ENCODE peak calls at places on chromosomes 1 and 21, in four cellular contexts. F is K562, M is A549, L is HepG2. N is an unnamed sample.
A peak's percentile ranks its signal among the peaks of the same experiment; 100 is the strongest.

GRCh38 chr1:246569248-246570238 is 3.3 kb downstream of the CNST start:
- DNase-seq in F (no peak), M (no peak), L (no peak), N (no peak)

GRCh38 chr1:164836614-164837018 is 277.6 kb downstream of the PBX1 start:
- DNase-seq in F (no peak), M (no peak), L (no peak), N (no peak)

GRCh38 chr1:229066591-229066990 is 204.3 kb upstream of the RAB4A start:
- DNase-seq in F (no peak), M (no peak), L (no peak), N (no peak)

GRCh38 chr1:65039066-65039465 is 72.7 kb upstream of the JAK1 start:
- DNase-seq in F (no peak), M (no peak), L (no peak), N (no peak)

GRCh38 chr1:115141145-115141454 is 51.8 kb upstream of the TSPAN2 start:
- DNase-seq in F (no peak), M (no peak), L (no peak), N (no peak)

GRCh38 chr1:151947140-151947539 is 37.8 kb upstream of the THEM4 start:
- DNase-seq in F (no peak), M (no peak), L (no peak), N (no peak)

GRCh38 chr1:19557609-19558051 is 72.3 kb upstream of the CAPZB start:
- DNase-seq in F (no peak), M (no peak), L (no peak), N (no peak)

GRCh38 chr1:115642168-115643072 is 650 bp downstream of the VANGL1 start:
- DNase-seq in F (peak; percentile 75), M (peak; percentile 48), L (peak; percentile 35), N (peak; percentile 61)

GRCh38 chr1:49416758-49417157 is 607.0 kb downstream of the AGBL4 start:
- DNase-seq in F (no peak), M (no peak), L (no peak), N (no peak)

GRCh38 chr1:99640672-99641071 is 5.2 kb upstream of the PALMD start:
- DNase-seq in F (no peak), M (no peak), L (no peak), N (no peak)

GRCh38 chr1:160813215-160813614 is 17.2 kb downstream of the LY9 start:
- DNase-seq in F (peak; percentile 40), M (peak; percentile 79), L (peak; percentile 26), N (no peak)

GRCh38 chr1:23169727-23170335 is 1.2 kb upstream of the LUZP1 start:
- DNase-seq in F (no peak), M (peak; percentile 43), L (peak; percentile 32), N (no peak)

GRCh38 chr1:203706444-203706843 is 58.5 kb upstream of the LAX1 start:
- DNase-seq in F (no peak), M (no peak), L (no peak), N (no peak)

GRCh38 chr1:1280782-1281481 is 696 bp downstream of the SCNN1D start:
- DNase-seq in F (no peak), M (no peak), L (no peak), N (no peak)

GRCh38 chr1:57424231-57425027 is 569 bp upstream of the DAB1 start:
- DNase-seq in F (no peak), M (peak; percentile 12), L (peak; percentile 9), N (peak; percentile 79)

GRCh38 chr1:51753969-51754368 is 124.6 kb downstream of the NRDC start:
- DNase-seq in F (peak; percentile 21), M (no peak), L (no peak), N (no peak)

GRCh38 chr21:39845581-39846130 is 21.6 kb upstream of the PCP4 start:
- DNase-seq in F (no peak), M (no peak), L (no peak), N (no peak)

GRCh38 chr21:37365657-37366487 is 701 bp upstream of the DYRK1A start:
- DNase-seq in F (peak; percentile 96), M (peak; percentile 65), L (peak; percentile 63), N (peak; percentile 76)

GRCh38 chr1:164675342-164675904 is 116.4 kb downstream of the PBX1 start:
- DNase-seq in F (no peak), M (no peak), L (no peak), N (no peak)

GRCh38 chr1:41422306-41422705 is 61.1 kb downstream of the FOXO6 start:
- DNase-seq in F (no peak), M (no peak), L (no peak), N (no peak)

GRCh38 chr1:221712198-221712684 is 29.6 kb downstream of the DUSP10 start:
- DNase-seq in F (peak; percentile 32), M (peak; percentile 75), L (no peak), N (no peak)

GRCh38 chr1:35737111-35737510 is 18.4 kb upstream of the C1orf216 start:
- DNase-seq in F (no peak), M (no peak), L (no peak), N (no peak)

GRCh38 chr1:96698332-96698983 is 23.1 kb upstream of the PTBP2 start:
- DNase-seq in F (no peak), M (no peak), L (no peak), N (no peak)

GRCh38 chr1:184641894-184642293 is 112.8 kb downstream of the EDEM3 start:
- DNase-seq in F (no peak), M (no peak), L (no peak), N (no peak)

GRCh38 chr1:59549903-59550302 is 253.0 kb downstream of the FGGY start:
- DNase-seq in F (no peak), M (no peak), L (peak; percentile 50), N (no peak)

GRCh38 chr1:186572509-186572908 is 107.7 kb downstream of the PTGS2 start:
- DNase-seq in F (no peak), M (no peak), L (no peak), N (no peak)

GRCh38 chr1:8134546-8135235 is 108.6 kb upstream of the ERRFI1 start:
- DNase-seq in F (no peak), M (no peak), L (no peak), N (no peak)
- TF ChIP-seq NR3C1 in F (no peak), M (no peak), L (no peak), N (no peak)

GRCh38 chr1:208542309-208542708 is 298.1 kb upstream of the PLXNA2 start:
- DNase-seq in F (no peak), M (no peak), L (no peak), N (no peak)
- TF ChIP-seq NR3C1 in F (no peak), M (no peak), L (no peak), N (no peak)

GRCh38 chr1:224448428-224449017 is 13.9 kb upstream of the WDR26 start:
- DNase-seq in F (no peak), M (no peak), L (no peak), N (no peak)
- TF ChIP-seq NR3C1 in F (no peak), M (no peak), L (no peak), N (no peak)

DNA sequence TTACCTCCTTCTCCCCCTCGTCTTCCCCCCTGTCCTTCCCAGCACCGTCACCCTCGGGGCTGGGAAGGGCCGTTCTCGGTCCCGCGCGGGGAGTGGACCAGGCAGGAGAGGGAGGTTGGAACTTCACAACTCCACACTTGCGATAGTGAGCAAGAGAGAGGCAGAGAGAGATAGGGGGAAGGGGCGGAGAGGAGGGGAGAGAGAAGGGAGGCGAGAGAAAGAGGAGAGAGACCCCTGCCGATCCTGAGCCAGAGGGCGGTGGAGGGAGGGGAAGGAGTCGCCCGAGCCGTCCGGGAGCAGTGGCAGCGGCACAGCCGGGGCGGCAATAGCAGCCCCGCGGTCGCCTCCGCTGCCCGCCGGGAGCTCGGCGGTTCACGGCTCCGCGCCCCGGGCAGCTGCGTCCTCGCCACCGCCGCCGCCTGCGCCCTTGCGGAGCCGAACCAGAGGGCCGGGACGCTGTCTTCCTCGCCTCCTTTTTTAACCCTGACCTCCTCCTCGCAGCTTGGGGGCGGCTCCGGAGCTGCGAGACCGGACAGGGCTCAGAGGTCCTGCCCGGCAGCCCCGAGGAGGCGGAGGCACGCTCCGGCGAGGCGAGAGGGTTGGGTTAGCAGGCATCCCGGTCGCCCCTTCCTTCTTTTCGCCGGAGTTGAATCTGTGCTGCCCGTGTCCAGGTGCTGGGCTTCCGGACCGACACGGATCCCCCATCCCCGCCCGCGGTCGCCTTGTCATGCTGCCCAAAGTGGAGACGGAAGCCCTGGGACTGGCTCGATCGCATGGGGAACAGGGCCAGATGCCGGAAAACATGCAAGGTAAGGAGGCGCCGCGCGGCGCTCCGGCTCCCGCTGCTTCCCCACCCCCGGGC is 11.7 kb downstream of the NR5A2 start:
- DNase-seq in F (no peak), M (peak; percentile 41), L (no peak), N (peak; percentile 79)
- TF ChIP-seq NR3C1 in F (no peak), M (no peak), L (no peak), N (no peak)

GRCh38 chr1:39590546-39590945 is 14.0 kb upstream of the PABPC4 start:
- DNase-seq in F (peak; percentile 11), M (no peak), L (no peak), N (no peak)
- TF ChIP-seq NR3C1 in F (no peak), M (no peak), L (no peak), N (no peak)

GRCh38 chr1:68201546-68202238 is 30.6 kb downstream of the WLS start:
- DNase-seq in F (no peak), M (no peak), L (no peak), N (no peak)
- TF ChIP-seq NR3C1 in F (no peak), M (no peak), L (no peak), N (no peak)

N was measured in WTC11.